ENCODE peak calls at places on chromosomes 16 and 17, in five cellular contexts. G is hepatocyte, S is K562, Q is mammary epithelial cell, N is endothelial cell of umbilical vein. U is an unnamed sample.

GRCh38 chr16:87918314-87918713 is 18.0 kb downstream of the CA5A start:
- DNase-seq in G (no peak), S (no peak), Q (no peak), N (no peak), U (no peak)

GRCh38 chr16:72927199-72928088 is 120.5 kb downstream of the ZFHX3 start:
- DNase-seq in G (no peak), S (no peak), Q (peak), N (no peak), U (peak)

GRCh38 chr16:11254913-11255736 is 879 bp downstream of the SOCS1 start:
- DNase-seq in G (peak), S (peak), Q (peak), N (peak), U (peak)

GRCh38 chr17:17768415-17769088 is 68.2 kb downstream of the SREBF1 start:
- DNase-seq in G (no peak), S (no peak), Q (no peak), N (no peak), U (no peak)

GRCh38 chr17:1980665-1981250 is 44.4 kb downstream of the RTN4RL1 start:
- DNase-seq in G (no peak), S (no peak), Q (no peak), N (no peak), U (no peak)

GRCh38 chr17:80175411-80175810 is 5.6 kb downstream of the CARD14 start:
- DNase-seq in G (peak), S (no peak), Q (no peak), N (no peak), U (peak)

GRCh38 chr16:9241177-9241576 is 149.7 kb downstream of the HAPSTR1 start:
- DNase-seq in G (no peak), S (no peak), Q (no peak), N (no peak), U (no peak)

GRCh38 chr16:88383401-88384221 is 852 bp downstream of the ZNF469 start:
- DNase-seq in G (peak), S (no peak), Q (no peak), N (peak), U (peak)

GRCh38 chr17:29195465-29196081 is 15.4 kb upstream of the MYO18A start:
- DNase-seq in G (no peak), S (no peak), Q (peak), N (no peak), U (no peak)

GRCh38 chr16:10870137-10870776 is 6.7 kb upstream of the CIITA start:
- DNase-seq in G (no peak), S (no peak), Q (no peak), N (no peak), U (no peak)

GRCh38 chr17:12730931-12731521 is 58.3 kb upstream of the ARHGAP44 start:
- DNase-seq in G (peak), S (peak), Q (no peak), N (no peak), U (peak)

GRCh38 chr17:46818929-46819859 is 702 bp upstream of the WNT3 start:
- DNase-seq in G (no peak), S (peak), Q (no peak), N (no peak), U (no peak)

GRCh38 chr17:36657763-36658490 is 56.5 kb downstream of the MRM1 start:
- DNase-seq in G (peak), S (peak), Q (no peak), N (no peak), U (peak)

GRCh38 chr16:88387177-88387576 is 4.4 kb downstream of the ZNF469 start:
- DNase-seq in G (no peak), S (no peak), Q (no peak), N (no peak), U (peak)

GRCh38 chr17:4711671-4712111 is 1.3 kb downstream of the ARRB2 start:
- DNase-seq in G (no peak), S (no peak), Q (no peak), N (no peak), U (no peak)

GRCh38 chr16:2468725-2469398 is 2.2 kb upstream of the NTN3 start:
- DNase-seq in G (no peak), S (no peak), Q (no peak), N (no peak), U (no peak)

GRCh38 chr16:13999895-14000425 is 71.2 kb upstream of the MRTFB start:
- DNase-seq in G (no peak), S (peak), Q (no peak), N (no peak), U (no peak)

GRCh38 chr16:50371936-50372595 is 3.3 kb upstream of the BRD7 start:
- DNase-seq in G (peak), S (peak), Q (no peak), N (no peak), U (peak)

GRCh38 chr16:57637424-57637823 is 9.0 kb downstream of the ADGRG1 start:
- DNase-seq in G (no peak), S (no peak), Q (no peak), N (peak), U (no peak)

GRCh38 chr17:40110457-40110856 is 10.1 kb upstream of the NR1D1 start:
- DNase-seq in G (no peak), S (peak), Q (no peak), N (peak), U (no peak)

GRCh38 chr16:22848451-22848850 is 34.5 kb downstream of the HS3ST2 start:
- DNase-seq in G (no peak), S (no peak), Q (peak), N (no peak), U (no peak)

GRCh38 chr16:21646721-21647561 is 5.5 kb downstream of the IGSF6 start:
- DNase-seq in G (no peak), S (no peak), Q (peak), N (no peak), U (no peak)

GRCh38 chr17:18071751-18072150 is 16.0 kb upstream of the DRG2 start:
- DNase-seq in G (no peak), S (no peak), Q (no peak), N (no peak), U (no peak)

GRCh38 chr17:7640783-7641182 is 9.9 kb upstream of the ATP1B2 start:
- DNase-seq in G (no peak), S (no peak), Q (no peak), N (no peak), U (no peak)

GRCh38 chr17:61412860-61413653 is 13.4 kb downstream of the TBX2 start:
- DNase-seq in G (peak), S (no peak), Q (no peak), N (no peak), U (no peak)
- TF ChIP-seq EZH2 in G (no peak), S (no peak), Q (no peak), N (peak), U (no peak)

GRCh38 chr16:73976661-73977060 is 320.0 kb upstream of the PSMD7 start:
- DNase-seq in G (no peak), S (no peak), Q (no peak), N (no peak), U (no peak)
- TF ChIP-seq EZH2 in G (no peak), S (no peak), Q (no peak), N (no peak), U (no peak)

DNA sequence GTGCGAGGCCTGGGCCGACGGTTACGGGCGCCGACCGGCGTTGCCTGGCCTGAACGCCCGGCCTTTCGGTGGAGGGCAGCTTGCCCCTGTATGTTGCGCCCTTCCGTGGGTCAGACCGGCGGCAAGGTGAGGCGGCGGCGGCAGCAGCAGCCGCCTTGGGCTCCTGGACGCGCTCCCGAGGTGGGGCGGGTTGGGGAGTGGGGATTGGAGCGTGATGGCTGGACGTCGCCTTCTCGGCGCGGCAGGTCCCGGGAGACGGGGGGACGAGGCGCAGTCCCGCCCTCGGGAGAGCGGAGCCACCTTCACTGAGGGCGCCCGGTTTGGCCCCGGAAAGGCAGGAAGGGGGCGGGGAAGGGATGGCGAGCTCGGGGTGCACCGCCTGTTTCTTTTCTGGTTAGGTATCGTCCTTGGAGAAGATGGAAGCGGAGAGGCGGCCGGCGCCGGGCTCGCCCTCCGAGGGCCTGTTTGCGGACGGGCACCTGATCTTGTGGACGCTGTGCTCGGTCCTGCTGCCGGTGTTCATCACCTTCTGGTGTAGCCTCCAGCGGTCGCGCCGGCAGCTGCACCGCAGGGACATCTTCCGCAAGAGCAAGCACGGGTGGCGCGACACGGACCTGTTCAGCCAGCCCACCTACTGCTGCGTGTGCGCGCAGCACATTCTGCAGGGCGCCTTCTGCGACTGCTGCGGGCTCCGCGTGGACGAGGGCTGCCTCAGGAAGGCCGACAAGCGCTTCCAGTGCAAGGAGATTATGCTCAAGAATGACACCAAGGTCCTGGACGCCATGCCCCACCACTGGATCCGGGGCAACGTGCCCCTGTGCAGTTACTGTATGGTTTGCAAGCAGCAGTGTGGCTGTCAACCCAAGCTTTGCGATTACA is 668 bp downstream of the DGKE start:
- DNase-seq in G (peak), S (peak), Q (peak), N (peak), U (peak)
- TF ChIP-seq EZH2 in G (no peak), S (no peak), Q (no peak), N (no peak), U (no peak)

DNA sequence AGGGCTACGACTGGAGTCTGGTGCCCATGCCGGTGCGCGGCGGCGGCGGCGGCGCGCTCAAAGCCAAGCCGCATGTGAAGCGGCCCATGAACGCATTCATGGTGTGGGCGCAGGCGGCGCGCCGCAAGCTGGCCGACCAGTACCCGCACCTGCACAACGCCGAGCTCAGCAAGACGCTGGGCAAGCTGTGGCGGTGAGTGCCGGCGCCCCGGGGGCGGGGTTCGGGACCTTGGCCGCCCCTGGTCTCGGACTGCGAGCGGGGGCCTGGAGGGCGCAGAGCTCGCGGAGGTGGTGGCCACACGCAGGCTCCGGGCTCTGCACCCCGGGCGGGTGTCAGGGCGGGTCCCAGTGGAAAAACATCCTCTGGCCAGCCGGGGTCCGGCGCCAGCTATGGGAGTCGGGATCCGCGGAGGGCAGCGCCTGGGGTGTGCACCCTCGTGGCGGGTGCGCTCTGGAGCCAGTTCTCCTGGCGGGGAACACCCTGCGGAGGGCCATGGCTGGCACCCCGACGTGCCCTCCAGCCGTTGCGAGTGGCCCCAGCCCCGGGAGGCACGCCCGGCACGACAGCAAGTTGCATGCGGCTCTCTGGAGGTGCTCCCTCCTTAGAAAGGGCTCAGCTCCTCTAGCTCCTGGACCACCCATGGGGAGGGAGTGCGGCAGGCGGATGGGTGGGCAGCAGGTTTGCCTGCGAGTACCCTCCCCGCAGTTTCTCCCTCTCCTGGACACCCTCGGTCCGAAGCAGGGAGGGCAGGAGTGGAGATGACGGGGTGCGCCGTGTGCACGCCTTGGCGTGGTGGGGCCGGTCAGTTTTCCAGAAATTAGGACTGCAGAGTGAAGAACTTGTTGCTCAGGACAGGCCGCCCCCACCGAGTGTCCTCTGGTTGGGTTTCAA is 828 bp downstream of the SOX8 start:
- DNase-seq in G (no peak), S (no peak), Q (no peak), N (no peak), U (no peak)
- TF ChIP-seq EZH2 in G (peak), S (no peak), Q (peak), N (peak), U (peak)

GRCh38 chr17:76076100-76076764 is 1.7 kb downstream of the GALR2 start:
- DNase-seq in G (no peak), S (no peak), Q (no peak), N (no peak), U (no peak)

GRCh38 chr17:76075364-76076099 is 951 bp downstream of the GALR2 start:
- DNase-seq in G (no peak), S (no peak), Q (peak), N (no peak), U (no peak)

GRCh38 chr17:76072149-76072858 is at the start of gene SRP68:
- DNase-seq in G (peak), S (peak), Q (peak), N (peak), U (peak)

GRCh38 chr17:76076765-76077581 is 2.0 kb upstream of the ZACN start:
- DNase-seq in G (no peak), S (no peak), Q (peak), N (no peak), U (no peak)

DNA sequence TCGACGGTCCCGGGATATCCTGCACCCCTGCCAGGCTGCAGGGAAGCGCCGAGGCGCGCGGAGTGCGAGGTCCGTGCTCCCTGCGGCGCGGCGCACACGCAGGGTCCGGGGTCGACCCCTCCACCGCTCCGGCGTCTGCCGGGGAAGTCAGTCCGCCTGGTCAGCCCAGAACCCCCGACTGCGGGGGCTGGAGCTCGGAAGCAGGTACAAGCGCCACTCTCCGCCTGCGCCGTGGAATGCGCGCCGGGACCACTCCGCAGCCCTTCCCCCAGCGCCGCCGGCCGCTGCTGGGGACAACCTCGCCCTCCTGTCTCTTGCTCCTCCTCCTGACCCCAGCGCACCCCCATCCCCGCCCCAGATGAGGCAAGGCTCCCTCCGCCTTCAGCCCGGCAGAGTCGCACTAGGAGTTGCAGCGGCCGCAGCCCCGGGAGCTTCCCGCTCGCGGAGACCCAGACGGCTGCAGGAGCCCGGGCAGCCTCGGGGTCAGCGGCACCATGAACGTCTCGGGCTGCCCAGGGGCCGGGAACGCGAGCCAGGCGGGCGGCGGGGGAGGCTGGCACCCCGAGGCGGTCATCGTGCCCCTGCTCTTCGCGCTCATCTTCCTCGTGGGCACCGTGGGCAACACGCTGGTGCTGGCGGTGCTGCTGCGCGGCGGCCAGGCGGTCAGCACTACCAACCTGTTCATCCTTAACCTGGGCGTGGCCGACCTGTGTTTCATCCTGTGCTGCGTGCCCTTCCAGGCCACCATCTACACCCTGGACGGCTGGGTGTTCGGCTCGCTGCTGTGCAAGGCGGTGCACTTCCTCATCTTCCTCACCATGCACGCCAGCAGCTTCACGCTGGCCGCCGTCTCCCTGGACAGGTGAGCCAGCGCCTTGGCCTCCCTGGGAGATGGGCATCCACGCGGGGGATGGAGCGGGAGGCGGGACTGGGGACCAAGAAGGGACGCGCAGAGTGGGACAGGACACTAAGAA is at the start of gene GALR2:
- DNase-seq in G (peak), S (no peak), Q (no peak), N (no peak), U (no peak)
- TF ChIP-seq EZH2 in G (peak), S (no peak), Q (peak), N (peak), U (peak)

DNA sequence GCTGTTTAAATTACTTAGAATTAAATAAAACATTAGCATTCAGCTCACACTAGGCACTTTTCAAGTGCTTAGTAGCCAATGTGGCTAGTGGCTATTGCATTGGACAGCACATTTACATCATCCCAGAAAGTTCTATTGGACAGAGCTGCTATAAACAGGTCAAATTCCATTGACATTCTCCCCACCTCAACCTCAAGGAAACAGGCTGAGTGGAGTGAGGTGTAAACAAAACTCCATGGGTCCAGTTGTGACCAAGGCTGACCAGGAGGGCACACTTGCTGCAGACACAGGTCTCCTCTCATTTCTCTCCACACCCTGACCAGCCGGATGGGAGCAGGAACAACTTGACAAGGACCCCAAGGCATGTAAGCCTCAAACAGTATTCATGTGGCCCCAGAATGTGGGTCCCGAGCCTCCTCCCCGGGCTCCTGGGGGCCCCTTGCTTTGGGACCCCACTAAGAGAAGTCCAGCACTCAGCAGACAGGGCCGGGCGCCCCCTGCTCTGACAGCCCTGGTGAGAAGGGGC is 504 bp downstream of the C17orf113 start:
- DNase-seq in G (no peak), S (no peak), Q (no peak), N (no peak), U (no peak)
- TF ChIP-seq EZH2 in G (no peak), S (no peak), Q (no peak), N (no peak), U (no peak)

GRCh38 chr16:84043486-84044107 is 1.0 kb upstream of the SLC38A8 start:
- DNase-seq in G (no peak), S (peak), Q (no peak), N (peak), U (no peak)
- TF ChIP-seq EZH2 in G (no peak), S (no peak), Q (no peak), N (no peak), U (no peak)

GRCh38 chr17:61404702-61405046 is 5.0 kb downstream of the TBX2 start:
- DNase-seq in G (no peak), S (no peak), Q (no peak), N (no peak), U (no peak)
- TF ChIP-seq EZH2 in G (no peak), S (no peak), Q (no peak), N (no peak), U (no peak)